ENCODE peak calls at places on chromosomes 11 and 22, in five cellular contexts. U, T, K, V and Q are unnamed samples.

GRCh38 chr11:61072316-61073109 is 29.8 kb upstream of the CD5 start:
- DNase-seq in U (no peak), T (no peak), K (no peak), V (no peak), Q (no peak)

GRCh38 chr11:122723576-122723975 is 68.1 kb downstream of the UBASH3B start:
- DNase-seq in U (no peak), T (no peak), K (no peak), V (no peak), Q (no peak)

GRCh38 chr11:11985016-11985715 is 23.3 kb downstream of the DKK3 start:
- DNase-seq in U (no peak), T (peak; percentile 21), K (no peak), V (no peak), Q (no peak)

GRCh38 chr11:61057615-61058014 is 44.7 kb upstream of the CD5 start:
- DNase-seq in U (no peak), T (no peak), K (no peak), V (no peak), Q (no peak)

GRCh38 chr11:104618949-104619348 is 279.3 kb downstream of the CASP12 start:
- DNase-seq in U (no peak), T (no peak), K (no peak), V (no peak), Q (no peak)

GRCh38 chr22:48101704-48102103 is 1339.3 kb downstream of the TBC1D22A start:
- DNase-seq in U (no peak), T (peak; percentile 7), K (no peak), V (no peak), Q (no peak)

GRCh38 chr22:30347255-30347892 is 9.3 kb downstream of the SF3A1 start:
- DNase-seq in U (no peak), T (no peak), K (no peak), V (no peak), Q (no peak)

GRCh38 chr11:69656536-69657455 is 15.8 kb downstream of the CCND1 start:
- DNase-seq in U (no peak), T (peak; percentile 28), K (no peak), V (no peak), Q (no peak)

GRCh38 chr11:118263694-118264567 is at the start of gene MPZL2:
- DNase-seq in U (peak; percentile 88), T (peak; percentile 74), K (no peak), V (peak; percentile 15), Q (no peak)

GRCh38 chr11:130523609-130524008 is 75.2 kb downstream of the ADAMTS15 start:
- DNase-seq in U (no peak), T (peak; percentile 52), K (no peak), V (no peak), Q (no peak)

GRCh38 chr11:130560000-130560852 is 111.8 kb downstream of the ADAMTS15 start:
- DNase-seq in U (no peak), T (no peak), K (no peak), V (no peak), Q (no peak)

GRCh38 chr11:16148301-16148787 is 208.0 kb downstream of the SOX6 start:
- DNase-seq in U (no peak), T (no peak), K (no peak), V (no peak), Q (no peak)

GRCh38 chr11:113577356-113578163 is 102.4 kb upstream of the DRD2 start:
- DNase-seq in U (no peak), T (peak; percentile 52), K (no peak), V (no peak), Q (no peak)

GRCh38 chr22:26045051-26045450 is 124.2 kb upstream of the SEZ6L start:
- DNase-seq in U (no peak), T (no peak), K (no peak), V (no peak), Q (no peak)

GRCh38 chr11:77147668-77148321 is 19.7 kb downstream of the MYO7A start:
- DNase-seq in U (peak; percentile 22), T (peak; percentile 86), K (no peak), V (no peak), Q (no peak)

GRCh38 chr11:104823638-104824037 is 74.6 kb downstream of the CASP12 start:
- DNase-seq in U (no peak), T (no peak), K (no peak), V (no peak), Q (no peak)

GRCh38 chr22:29478326-29479276 is 1.4 kb upstream of the NEFH start:
- DNase-seq in U (peak; percentile 41), T (peak; percentile 55), K (peak; percentile 18), V (peak; percentile 51), Q (no peak)

GRCh38 chr11:49442669-49443068 is 234.3 kb upstream of the FOLH1 start:
- DNase-seq in U (no peak), T (no peak), K (no peak), V (no peak), Q (no peak)

GRCh38 chr11:117239295-117239694 is 6.8 kb downstream of the RNF214 start:
- DNase-seq in U (peak; percentile 78), T (no peak), K (peak; percentile 71), V (no peak), Q (no peak)

GRCh38 chr11:1603629-1604028 is 4.6 kb downstream of the KRTAP5-3 start:
- DNase-seq in U (no peak), T (no peak), K (no peak), V (no peak), Q (no peak)

GRCh38 chr22:22785316-22786065 is 102.1 kb upstream of the IGLL5 start:
- DNase-seq in U (no peak), T (no peak), K (no peak), V (no peak), Q (no peak)

GRCh38 chr11:47143322-47143721 is 33.4 kb downstream of the ARFGAP2 start:
- DNase-seq in U (peak; percentile 41), T (no peak), K (no peak), V (no peak), Q (no peak)

GRCh38 chr11:17014774-17015638 is 792 bp upstream of the PLEKHA7 start:
- DNase-seq in U (peak; percentile 62), T (peak; percentile 70), K (peak; percentile 89), V (peak; percentile 44), Q (peak; percentile 66)

GRCh38 chr11:11786771-11787170 is 55.0 kb upstream of the USP47 start:
- DNase-seq in U (peak; percentile 11), T (no peak), K (peak; percentile 47), V (peak; percentile 28), Q (no peak)

GRCh38 chr11:8082391-8083087 is 1.5 kb downstream of the TUB start:
- DNase-seq in U (no peak), T (peak; percentile 59), K (no peak), V (no peak), Q (no peak)

GRCh38 chr11:65418681-65419459 is 3.7 kb upstream of the NEAT1 start:
- DNase-seq in U (peak; percentile 90), T (peak; percentile 97), K (peak; percentile 98), V (peak; percentile 89), Q (peak; percentile 88)

GRCh38 chr22:48523091-48523490 is 1304.6 kb downstream of the BRD1 start:
- DNase-seq in U (no peak), T (no peak), K (no peak), V (no peak), Q (no peak)

GRCh38 chr11:129489254-129489653 is 113.6 kb downstream of the BARX2 start:
- DNase-seq in U (no peak), T (no peak), K (no peak), V (no peak), Q (no peak)

GRCh38 chr11:131428853-131429252 is 58.4 kb downstream of the NTM start:
- DNase-seq in U (no peak), T (no peak), K (no peak), V (no peak), Q (no peak)

DNA sequence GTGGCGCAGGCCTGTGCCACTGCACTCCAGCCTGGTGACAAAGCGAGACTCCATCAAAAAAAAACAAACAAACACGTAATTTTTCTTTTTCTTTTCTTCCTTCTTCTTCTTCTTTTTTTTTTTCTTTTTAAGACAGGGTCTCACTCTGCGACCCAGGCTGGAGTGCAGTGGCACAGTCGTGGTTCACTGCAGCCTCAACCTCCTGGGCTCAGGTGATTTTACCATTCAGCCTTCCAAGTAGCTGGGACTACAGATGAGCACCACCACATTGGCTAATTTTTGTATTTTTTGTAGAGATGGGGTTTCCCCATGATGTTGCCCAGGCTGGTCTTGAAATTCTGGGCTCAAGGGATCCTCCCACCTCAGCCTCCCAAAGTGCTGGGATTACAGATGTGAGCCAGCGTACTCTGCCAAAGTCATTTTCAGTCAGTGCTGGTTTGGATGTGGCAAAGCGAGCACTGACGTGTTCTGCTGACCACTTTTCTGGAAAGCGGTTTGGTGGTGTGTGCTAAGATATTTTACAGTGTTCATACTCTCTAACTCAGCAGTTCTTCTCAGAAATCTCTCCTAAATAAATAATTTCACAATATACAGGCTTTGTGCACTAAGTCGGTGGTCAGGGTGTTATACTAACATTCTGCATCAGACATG is 10.7 kb downstream of the FAM118A start:
- DNase-seq in U (no peak), T (no peak), K (no peak), V (no peak), Q (no peak)
- TF ChIP-seq CTCF in U (no peak), T (no peak), K (no peak), V (no peak), Q (no peak)

GRCh38 chr11:111066861-111067260 is 178.7 kb upstream of the POU2AF2 start:
- DNase-seq in U (no peak), T (no peak), K (no peak), V (no peak), Q (no peak)

GRCh38 chr11:111064118-111064517 is 181.4 kb upstream of the POU2AF2 start:
- DNase-seq in U (no peak), T (no peak), K (no peak), V (no peak), Q (no peak)

GRCh38 chr11:111067994-111068393 is 177.5 kb upstream of the POU2AF2 start:
- DNase-seq in U (no peak), T (no peak), K (no peak), V (no peak), Q (no peak)

GRCh38 chr11:111063711-111064110 is 181.8 kb upstream of the POU2AF2 start:
- DNase-seq in U (peak; percentile 6), T (no peak), K (no peak), V (no peak), Q (no peak)

DNA sequence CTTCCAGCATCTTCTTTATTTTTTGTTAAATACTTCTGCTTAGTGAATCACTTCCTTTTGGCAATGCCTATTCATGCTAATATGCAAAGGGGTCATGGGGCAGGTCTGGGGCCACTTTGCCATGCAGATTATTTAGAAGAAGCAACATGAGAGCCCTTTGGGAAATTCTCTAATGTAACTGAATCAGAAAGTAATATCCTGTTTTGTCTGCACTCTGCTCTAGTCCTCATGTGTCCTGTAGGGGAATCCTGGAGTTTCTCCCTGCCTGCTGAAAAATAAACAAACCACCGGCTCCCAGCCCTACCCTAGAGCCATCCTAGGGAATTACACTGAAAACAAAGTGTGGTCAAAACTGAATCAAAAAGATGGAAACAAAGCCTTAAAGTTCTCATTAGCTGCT is 176.4 kb upstream of the POU2AF2 start:
- DNase-seq in U (no peak), T (peak; percentile 50), K (peak; percentile 2), V (no peak), Q (no peak)
- TF ChIP-seq CTCF in U (no peak), T (peak; percentile 73), K (no peak), V (peak; percentile 24), Q (no peak)

DNA sequence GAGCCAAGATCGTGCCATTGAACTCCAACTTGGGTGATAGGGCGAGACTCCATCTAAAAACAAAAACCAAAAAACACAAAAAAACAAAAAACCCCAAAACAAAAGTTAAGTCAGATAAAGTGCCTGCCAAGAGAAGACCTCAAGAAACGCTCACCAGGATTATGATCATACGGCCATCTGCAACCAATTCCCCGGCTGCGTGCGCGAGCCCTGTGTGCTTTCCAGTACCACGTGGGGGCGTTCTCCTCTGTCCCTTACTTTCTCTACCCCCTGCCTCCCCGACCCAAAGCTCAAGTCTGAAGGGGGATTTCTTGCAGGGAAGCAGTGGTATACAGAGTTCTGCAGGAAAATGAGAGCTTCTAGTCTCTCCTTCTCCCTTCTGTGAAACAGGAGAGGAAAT is 10.5 kb upstream of the RPS19BP1 start:
- DNase-seq in U (no peak), T (peak; percentile 68), K (peak; percentile 35), V (peak; percentile 63), Q (no peak)
- TF ChIP-seq CTCF in U (peak; percentile 42), T (peak; percentile 70), K (peak; percentile 31), V (no peak), Q (peak; percentile 52)

GRCh38 chr11:120854988-120855387 is 168.9 kb upstream of the TBCEL start:
- DNase-seq in U (no peak), T (no peak), K (no peak), V (no peak), Q (no peak)
- TF ChIP-seq CTCF in U (no peak), T (no peak), K (no peak), V (no peak), Q (no peak)